ENCODE peak calls at places on chromosome 5, in ten cellular contexts. D is H9, N is GM23338, A is fibroblast of lung, M is Calu3, I is osteocyte, O is endothelial cell, L is fibroblast of mammary gland, H is astrocyte of the spinal cord, V is GM12865. F is an unnamed sample.

GRCh38 chr5:131466171-131466766 is 168.8 kb downstream of the RAPGEF6 start:
- DNase-seq in D (no peak), N (no peak), A (peak; percentile 88), M (no peak), I (no peak), O (no peak), L (peak; percentile 98), H (peak; percentile 86), V (no peak), F (no peak)

GRCh38 chr5:149464796-149465489 is 85.9 kb upstream of the IL17B start:
- DNase-seq in D (no peak), N (no peak), A (peak; percentile 70), M (no peak), I (no peak), O (no peak), L (peak; percentile 82), H (peak; percentile 66), V (no peak), F (no peak)

GRCh38 chr5:96633820-96634219 is 28.4 kb upstream of the CAST start:
- DNase-seq in D (no peak), N (no peak), A (peak; percentile 54), M (no peak), I (no peak), O (no peak), L (peak; percentile 51), H (no peak), V (no peak), F (no peak)

GRCh38 chr5:83856898-83857297 is 136.2 kb upstream of the HAPLN1 start:
- DNase-seq in D (no peak), N (no peak), A (no peak), M (no peak), I (no peak), O (no peak), L (no peak), H (no peak), V (no peak), F (no peak)

GRCh38 chr5:179816401-179817070 is 4.2 kb upstream of the SQSTM1 start:
- DNase-seq in D (no peak), N (peak; percentile 74), A (no peak), M (no peak), I (no peak), O (no peak), L (no peak), H (no peak), V (no peak), F (no peak)

GRCh38 chr5:59042201-59042600 is 459.3 kb downstream of the RAB3C start:
- DNase-seq in D (no peak), N (no peak), A (peak; percentile 65), M (no peak), I (no peak), O (no peak), L (peak; percentile 92), H (peak; percentile 80), V (no peak), F (no peak)

GRCh38 chr5:139733698-139734491 is 61.7 kb upstream of the PSD2 start:
- DNase-seq in D (no peak), N (peak; percentile 44), A (no peak), M (peak; percentile 89), I (no peak), O (no peak), L (no peak), H (no peak), V (no peak), F (no peak)

GRCh38 chr5:23507278-23507685 is at the start of gene PRDM9:
- DNase-seq in D (peak; percentile 84), N (peak; percentile 79), A (peak; percentile 86), M (no peak), I (no peak), O (no peak), L (peak; percentile 67), H (peak; percentile 76), V (no peak), F (no peak)

GRCh38 chr5:92492908-92493307 is 1088.1 kb downstream of the NR2F1-AS1 start:
- DNase-seq in D (no peak), N (no peak), A (no peak), M (no peak), I (no peak), O (no peak), L (no peak), H (no peak), V (no peak), F (no peak)

GRCh38 chr5:1736889-1737711 is 62.5 kb downstream of the MRPL36 start:
- DNase-seq in D (peak; percentile 33), N (peak; percentile 56), A (no peak), M (no peak), I (peak; percentile 83), O (peak; percentile 14), L (no peak), H (no peak), V (no peak), F (no peak)

GRCh38 chr5:148029131-148029530 is 34.6 kb upstream of the SPINK5 start:
- DNase-seq in D (no peak), N (no peak), A (no peak), M (no peak), I (no peak), O (no peak), L (no peak), H (no peak), V (no peak), F (no peak)

GRCh38 chr5:3249401-3249800 is 346.2 kb upstream of the IRX1 start:
- DNase-seq in D (no peak), N (no peak), A (no peak), M (no peak), I (no peak), O (no peak), L (no peak), H (no peak), V (no peak), F (no peak)

GRCh38 chr5:60101561-60101960 is 208.0 kb upstream of the PDE4D start:
- DNase-seq in D (no peak), N (no peak), A (no peak), M (no peak), I (no peak), O (no peak), L (no peak), H (peak; percentile 5), V (no peak), F (no peak)

DNA sequence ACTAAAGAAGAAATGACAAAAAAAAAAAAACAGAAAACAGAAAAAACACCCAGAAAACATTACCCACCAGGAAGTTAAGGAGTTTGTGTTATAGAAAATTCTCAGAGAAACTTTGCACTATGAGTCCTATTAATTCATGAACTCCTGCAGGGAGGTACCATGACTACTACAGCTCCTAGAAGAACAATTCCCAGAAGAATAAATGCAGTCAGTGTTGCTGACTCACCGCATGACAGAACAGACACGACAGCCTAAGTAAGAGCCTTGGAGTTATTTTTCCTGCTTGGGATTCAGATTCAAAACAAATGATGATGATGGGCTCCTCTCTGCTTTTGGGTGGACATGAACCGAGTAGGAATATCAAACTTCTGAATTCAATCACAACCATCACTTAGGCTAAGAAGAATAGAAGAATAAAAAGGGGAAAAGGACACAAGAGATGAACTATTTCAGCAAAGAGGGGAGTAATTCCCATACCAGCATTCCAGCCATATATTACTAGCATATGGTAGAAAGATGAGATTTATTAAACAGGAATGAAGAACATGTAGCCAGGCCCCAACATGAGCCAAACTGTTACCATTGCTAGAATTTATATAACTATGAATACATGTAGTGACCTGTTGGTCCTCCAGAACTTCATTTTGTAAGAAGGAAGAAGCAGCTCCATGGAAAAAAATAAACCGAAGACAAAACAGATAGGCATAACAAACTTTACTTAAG is 209.6 kb upstream of the PDE4D start:
- DNase-seq in D (no peak), N (no peak), A (no peak), M (no peak), I (no peak), O (no peak), L (peak; percentile 36), H (peak; percentile 89), V (no peak), F (no peak)
- TF ChIP-seq CTCF in D (no peak), N (no peak), A (no peak), M (no peak), I (no peak), O (no peak), L (no peak), H (no peak), V (no peak), F (no peak)

GRCh38 chr5:135671052-135671451 is 92.3 kb upstream of the CXCL14 start:
- DNase-seq in D (no peak), N (no peak), A (no peak), M (no peak), I (no peak), O (no peak), L (no peak), H (no peak), V (no peak), F (no peak)

GRCh38 chr5:135667204-135667603 is 88.4 kb upstream of the CXCL14 start:
- DNase-seq in D (no peak), N (no peak), A (no peak), M (no peak), I (no peak), O (no peak), L (no peak), H (no peak), V (peak; percentile 16), F (no peak)

GRCh38 chr5:135670588-135670987 is 91.8 kb upstream of the CXCL14 start:
- DNase-seq in D (no peak), N (no peak), A (no peak), M (no peak), I (no peak), O (no peak), L (no peak), H (no peak), V (no peak), F (no peak)

GRCh38 chr5:135667662-135668061 is 88.9 kb upstream of the CXCL14 start:
- DNase-seq in D (no peak), N (no peak), A (no peak), M (peak; percentile 20), I (no peak), O (no peak), L (no peak), H (no peak), V (no peak), F (no peak)

GRCh38 chr5:135669416-135669815 is 90.6 kb upstream of the CXCL14 start:
- DNase-seq in D (no peak), N (no peak), A (no peak), M (no peak), I (no peak), O (no peak), L (no peak), H (no peak), V (no peak), F (no peak)
- TF ChIP-seq CTCF in D (no peak), N (no peak), A (no peak), M (no peak), I (no peak), O (no peak), L (no peak), H (no peak), V (no peak), F (no peak)

DNA sequence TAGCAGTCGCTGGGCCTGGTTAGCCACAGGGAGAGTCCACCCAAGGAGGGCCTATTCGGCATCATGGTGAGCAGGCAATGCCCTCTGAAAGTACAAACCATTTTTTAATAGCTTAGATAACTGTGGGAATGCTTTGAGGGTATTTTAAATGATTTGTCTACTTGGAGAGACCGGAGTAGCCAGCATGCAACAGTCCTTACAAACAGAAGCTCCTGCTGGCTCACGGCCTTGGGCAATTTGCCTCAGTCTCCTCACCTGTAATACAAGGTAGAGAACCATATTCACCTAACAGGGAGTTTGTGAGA is 128.8 kb downstream of the COL23A1 start:
- DNase-seq in D (no peak), N (no peak), A (no peak), M (no peak), I (no peak), O (no peak), L (no peak), H (no peak), V (no peak), F (no peak)
- TF ChIP-seq CTCF in D (no peak), N (no peak), A (no peak), M (no peak), I (no peak), O (no peak), L (no peak), H (no peak), V (no peak), F (no peak)

GRCh38 chr5:122492675-122493074 is 180.6 kb downstream of the SNCAIP start:
- DNase-seq in D (no peak), N (peak; percentile 76), A (peak; percentile 25), M (peak; percentile 37), I (no peak), O (no peak), L (peak; percentile 28), H (no peak), V (peak; percentile 24), F (no peak)
- TF ChIP-seq CTCF in D (peak; percentile 66), N (peak; percentile 65), A (no peak), M (peak; percentile 44), I (peak; percentile 46), O (no peak), L (peak; percentile 40), H (peak; percentile 38), V (peak; percentile 16), F (no peak)

F was measured in omental fat pad.